ENCODE peak calls at places on chromosomes 1 and 21, in five cellular contexts. V is GM12891, P is K562, J is H1, D is HepG2. L is an unnamed sample.

GRCh38 chr1:153553691-153554608 is 4.9 kb upstream of the S100A3 start:
- DNase-seq in V (no peak), P (no peak), J (no peak), D (no peak), L (no peak)

GRCh38 chr1:39387452-39387851 is 104.0 kb upstream of the BMP8A start:
- DNase-seq in V (no peak), P (peak; percentile 58), J (no peak), D (peak; percentile 84), L (no peak)

GRCh38 chr1:19385236-19385635 is 73.1 kb downstream of the SLC66A1 start:
- DNase-seq in V (no peak), P (no peak), J (no peak), D (no peak), L (no peak)

GRCh38 chr1:21909787-21910503 is 27.2 kb downstream of the HSPG2 start:
- DNase-seq in V (peak; percentile 60), P (peak; percentile 27), J (no peak), D (no peak), L (peak; percentile 61)

GRCh38 chr1:73065585-73065984 is 783.2 kb upstream of the NEGR1 start:
- DNase-seq in V (no peak), P (no peak), J (no peak), D (no peak), L (no peak)

GRCh38 chr1:164602480-164603093 is 43.6 kb downstream of the PBX1 start:
- DNase-seq in V (no peak), P (no peak), J (peak; percentile 49), D (no peak), L (no peak)

GRCh38 chr1:153939476-153939875 is 7.0 kb downstream of the DENND4B start:
- DNase-seq in V (no peak), P (no peak), J (no peak), D (no peak), L (no peak)

GRCh38 chr1:240653030-240653429 is 41.1 kb upstream of the GREM2 start:
- DNase-seq in V (no peak), P (no peak), J (no peak), D (no peak), L (no peak)

GRCh38 chr1:35558374-35559316 is 1.0 kb downstream of the NCDN start:
- DNase-seq in V (no peak), P (no peak), J (no peak), D (no peak), L (no peak)

GRCh38 chr1:201022824-201023516 is 544 bp downstream of the KIF21B start:
- DNase-seq in V (no peak), P (no peak), J (no peak), D (no peak), L (no peak)

GRCh38 chr21:20618878-20619277 is 379.3 kb upstream of the NCAM2 start:
- DNase-seq in V (no peak), P (no peak), J (no peak), D (no peak), L (no peak)

DNA sequence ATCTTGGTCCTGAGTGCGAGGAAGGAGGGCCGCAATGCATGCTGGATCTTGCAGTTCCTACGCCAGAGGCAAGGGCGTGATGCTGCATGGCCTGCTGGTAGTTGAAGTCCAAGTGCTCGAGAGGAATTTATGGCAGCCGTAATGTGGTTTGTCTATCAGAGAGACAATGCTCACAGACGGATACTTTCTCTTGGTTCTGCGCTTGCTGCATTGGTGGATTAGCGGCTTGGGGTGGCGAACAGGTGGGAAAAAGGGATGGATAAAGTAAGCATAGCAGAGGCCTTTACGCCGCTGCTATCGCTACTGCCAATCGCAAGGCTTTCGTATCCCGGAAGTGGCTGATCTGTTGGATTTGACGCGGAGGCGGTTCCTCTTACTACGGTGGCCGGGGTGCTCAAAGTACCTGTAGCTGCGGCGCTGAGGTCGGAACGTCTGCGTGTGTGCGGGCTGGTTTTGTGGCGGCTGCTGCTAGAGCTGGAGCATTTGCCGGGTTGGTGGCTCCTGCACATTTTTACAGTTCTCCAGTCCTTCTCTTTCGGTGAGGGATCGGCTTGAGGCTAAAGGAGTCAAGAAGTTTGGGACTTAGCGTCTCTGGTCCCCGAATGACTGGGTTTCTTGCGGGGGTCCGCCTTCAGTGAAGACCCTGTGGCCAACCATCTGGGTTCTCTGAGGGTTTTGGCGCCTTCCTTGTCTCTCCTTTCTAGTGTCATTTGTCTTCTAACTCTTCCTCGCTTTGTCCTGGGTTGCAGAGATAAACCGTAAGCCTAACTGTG is at the start of gene ATG4C:
- DNase-seq in V (peak; percentile 80), P (peak; percentile 90), J (peak; percentile 85), D (peak; percentile 96), L (peak; percentile 80)
- TF ChIP-seq POLR2A in V (peak; percentile 96), P (peak; percentile 94), J (peak; percentile 84), D (peak; percentile 92), L (peak; percentile 93)

GRCh38 chr1:227947425-227947677 is 381 bp downstream of the WNT9A start:
- DNase-seq in V (no peak), P (peak; percentile 55), J (no peak), D (no peak), L (peak; percentile 37)

GRCh38 chr1:227945891-227946623 is 1.7 kb downstream of the WNT9A start:
- DNase-seq in V (no peak), P (no peak), J (no peak), D (peak; percentile 34), L (peak; percentile 33)

GRCh38 chr1:227944931-227945890 is 2.5 kb downstream of the WNT9A start:
- DNase-seq in V (no peak), P (no peak), J (no peak), D (no peak), L (peak; percentile 18)

GRCh38 chr1:227947678-227948492 is at the start of gene WNT9A:
- DNase-seq in V (peak; percentile 72), P (peak; percentile 95), J (no peak), D (no peak), L (peak; percentile 55)

GRCh38 chr1:227946624-227947424 is 908 bp downstream of the WNT9A start:
- DNase-seq in V (peak; percentile 81), P (peak; percentile 91), J (no peak), D (peak; percentile 36), L (peak; percentile 68)
- TF ChIP-seq TAF1 in V (no peak), P (no peak), J (no peak), D (no peak), L (no peak)

DNA sequence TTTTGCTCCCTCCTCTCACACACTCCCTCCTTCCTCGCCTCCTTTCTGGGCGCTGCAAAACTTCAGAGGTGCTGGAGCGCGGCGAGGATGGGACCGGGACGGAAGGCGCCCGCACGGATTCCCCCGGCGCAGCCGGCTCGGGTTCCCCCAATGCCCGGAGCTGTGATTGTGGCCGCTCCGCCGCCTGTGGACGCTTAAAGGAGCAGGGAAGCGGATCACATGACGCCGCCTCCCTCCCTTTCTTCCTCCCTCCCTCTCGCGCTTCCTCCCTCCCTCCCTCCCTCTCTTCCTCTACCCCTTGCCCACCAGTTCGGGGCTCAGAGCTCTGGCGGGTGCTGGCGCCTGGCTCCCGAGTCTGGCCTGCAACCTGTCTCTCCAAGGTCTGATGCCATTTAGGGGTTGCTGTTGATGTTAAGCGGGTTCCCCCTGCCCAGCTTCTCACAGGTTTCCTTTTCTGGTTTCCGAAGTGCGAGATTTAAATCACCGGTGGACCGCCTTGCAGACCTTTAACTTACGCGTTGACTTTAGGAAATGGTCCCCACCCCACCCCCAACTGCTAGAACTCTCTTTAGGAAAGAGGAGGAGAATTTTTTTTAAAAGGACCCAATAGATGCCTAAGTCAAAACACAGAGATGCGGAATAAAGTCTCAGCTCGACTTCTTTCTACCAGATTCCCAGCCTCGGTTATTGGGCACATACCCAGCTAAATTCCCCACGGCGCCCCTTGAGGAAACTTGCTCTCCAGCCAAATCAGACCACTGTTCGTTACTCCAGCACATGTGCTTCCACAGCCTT is at the start of gene WLS:
- DNase-seq in V (no peak), P (no peak), J (no peak), D (no peak), L (no peak)
- TF ChIP-seq POLR2AphosphoS5 in V (no peak), P (no peak), J (no peak), D (no peak), L (no peak)

DNA sequence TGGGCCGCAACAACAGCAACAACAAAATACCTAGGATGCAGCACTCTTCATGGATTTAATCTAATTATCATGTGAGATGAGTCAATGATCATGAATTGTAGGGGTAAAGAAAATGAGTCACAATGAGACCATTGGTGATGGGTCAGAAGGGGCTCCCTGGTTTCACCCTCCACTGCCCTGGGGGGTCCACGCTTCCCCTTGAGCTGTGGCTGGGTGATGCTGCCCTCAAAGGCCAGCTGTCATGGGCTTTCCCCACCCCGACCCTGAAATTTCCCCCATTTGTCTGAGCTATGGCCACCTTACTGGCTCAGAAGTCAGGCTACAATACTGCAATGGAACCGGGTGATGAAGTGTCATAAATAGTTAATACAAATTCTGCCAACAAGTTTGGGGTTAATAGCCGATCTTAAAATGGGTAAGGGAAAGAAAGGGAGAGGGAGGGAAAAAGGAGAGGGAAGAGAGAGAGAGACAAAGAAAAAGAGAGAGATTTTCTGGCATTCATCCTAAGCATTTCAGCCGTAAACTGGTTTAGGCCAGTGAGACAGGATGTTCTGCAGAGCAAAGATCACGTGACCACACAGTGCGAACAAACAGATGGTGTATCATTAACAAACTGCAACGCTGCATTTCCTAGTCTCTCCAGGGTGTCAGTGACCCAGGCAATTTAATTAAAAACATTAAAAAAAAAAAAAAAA is 143.4 kb upstream of the ERRFI1 start:
- DNase-seq in V (peak; percentile 38), P (no peak), J (no peak), D (peak; percentile 93), L (peak; percentile 34)
- TF ChIP-seq POLR2A in V (no peak), P (no peak), J (no peak), D (no peak), L (no peak)

GRCh38 chr1:234957330-234958065 is 171.1 kb downstream of the TOMM20 start:
- DNase-seq in V (no peak), P (peak; percentile 91), J (peak; percentile 51), D (peak; percentile 99), L (no peak)

GRCh38 chr1:234958702-234959649 is 169.7 kb downstream of the TOMM20 start:
- DNase-seq in V (no peak), P (no peak), J (no peak), D (no peak), L (no peak)

GRCh38 chr1:234958066-234958701 is 170.5 kb downstream of the TOMM20 start:
- DNase-seq in V (no peak), P (no peak), J (no peak), D (peak; percentile 78), L (no peak)

GRCh38 chr1:234955107-234955731 is 173.4 kb downstream of the TOMM20 start:
- DNase-seq in V (no peak), P (peak; percentile 37), J (no peak), D (no peak), L (no peak)

GRCh38 chr1:234956821-234957329 is 171.8 kb downstream of the TOMM20 start:
- DNase-seq in V (no peak), P (peak; percentile 68), J (no peak), D (peak; percentile 80), L (no peak)
- TF ChIP-seq TAF1 in V (no peak), P (no peak), J (no peak), D (no peak), L (no peak)

GRCh38 chr1:27380223-27380622 is 2.9 kb downstream of the CD164L2 start:
- DNase-seq in V (no peak), P (no peak), J (no peak), D (no peak), L (no peak)

GRCh38 chr1:27380766-27381733 is 2.1 kb downstream of the CD164L2 start:
- DNase-seq in V (no peak), P (no peak), J (no peak), D (no peak), L (no peak)

GRCh38 chr1:27381976-27382762 is 964 bp downstream of the CD164L2 start:
- DNase-seq in V (no peak), P (no peak), J (no peak), D (no peak), L (no peak)

GRCh38 chr1:27377760-27378495 is 3.3 kb upstream of the FCN3 start:
- DNase-seq in V (no peak), P (peak; percentile 82), J (no peak), D (no peak), L (no peak)

GRCh38 chr1:27379564-27380132 is 3.5 kb downstream of the CD164L2 start:
- DNase-seq in V (no peak), P (no peak), J (no peak), D (no peak), L (no peak)
- TF ChIP-seq POLR2AphosphoS5 in V (no peak), P (no peak), J (no peak), D (no peak), L (no peak)